ENCODE peak calls at places on chromosomes 2 and 18, in six cellular contexts. G is GM12892, W is NCI-H1105 treated with DMSO at 0.1 percent for 48 hours, O is left cardiac atrium, R is nephron progenitor cell, S is T-helper 2 cell. A is an unnamed sample.
A peak's percentile ranks its signal among the peaks of the same experiment; 100 is the strongest.

GRCh38 chr2:222733846-222734689 is 62.6 kb downstream of the MOGAT1 start:
- DNase-seq in S (no peak), O (peak; percentile 46), R (no peak), G (no peak), W (no peak), A (no peak)

GRCh38 chr2:127140543-127140942 is 33.6 kb upstream of the BIN1 start:
- DNase-seq in G (no peak), R (no peak), S (no peak), O (no peak), W (no peak), A (no peak)

GRCh38 chr2:70936165-70936978 is 672 bp downstream of the ATP6V1B1 start:
- DNase-seq in G (no peak), W (no peak), O (no peak), R (no peak), S (no peak), A (no peak)

GRCh38 chr18:3211236-3211992 is 8.4 kb downstream of the MYOM1 start:
- DNase-seq in W (no peak), G (no peak), R (no peak), O (no peak), S (no peak), A (no peak)

GRCh38 chr18:4106407-4107033 is 348.6 kb downstream of the DLGAP1 start:
- DNase-seq in S (peak; percentile 40), W (no peak), G (peak; percentile 8), O (peak; percentile 57), R (peak; percentile 80), A (peak; percentile 44)

GRCh38 chr2:171958475-171958874 is 36.2 kb downstream of the HAT1 start:
- DNase-seq in G (no peak), W (no peak), O (no peak), S (no peak), R (no peak), A (no peak)

GRCh38 chr2:203605302-203605701 is 70.2 kb upstream of the RAPH1 start:
- DNase-seq in G (no peak), W (no peak), S (no peak), O (no peak), R (no peak), A (no peak)

GRCh38 chr2:196987654-196988364 is 61.3 kb upstream of the PGAP1 start:
- DNase-seq in S (no peak), G (no peak), W (peak; percentile 59), R (no peak), O (no peak), A (no peak)

GRCh38 chr2:38146302-38146916 is 70.5 kb upstream of the CYP1B1 start:
- DNase-seq in R (peak; percentile 10), S (no peak), W (no peak), G (no peak), O (peak; percentile 63), A (no peak)

GRCh38 chr2:132670961-132671781 is 1.2 kb upstream of the LYPD1 start:
- DNase-seq in G (no peak), S (no peak), R (peak; percentile 37), W (peak; percentile 34), O (no peak), A (no peak)

GRCh38 chr2:10412380-10412779 is 35.7 kb downstream of the ODC1 start:
- DNase-seq in R (no peak), S (no peak), W (peak; percentile 12), O (no peak), G (peak; percentile 56), A (peak; percentile 78)

GRCh38 chr2:25276569-25277465 is 64.9 kb downstream of the DNMT3A start:
- DNase-seq in R (peak; percentile 83), W (no peak), O (peak; percentile 77), S (peak; percentile 64), G (peak; percentile 81), A (no peak)

GRCh38 chr2:920573-920972 is 30.1 kb upstream of the SNTG2 start:
- DNase-seq in S (no peak), W (no peak), G (no peak), R (no peak), O (no peak), A (no peak)

GRCh38 chr2:8480936-8481335 is 200.9 kb upstream of the ID2 start:
- DNase-seq in R (no peak), S (no peak), O (peak; percentile 10), G (no peak), W (no peak), A (no peak)

GRCh38 chr2:167212054-167212648 is 323.9 kb downstream of the XIRP2 start:
- DNase-seq in O (no peak), R (peak; percentile 43), W (peak; percentile 39), S (no peak), G (peak; percentile 1), A (peak; percentile 40)

A was measured in WERI-Rb-1.